ENCODE peak calls at places on chromosomes 3 and 15, in five cellular contexts. One of them, this sample, is unnamed.

GRCh38 chr3:110568246-110568645 is 503.4 kb upstream of the NECTIN3 start:
- DNase-seq in AG08396: peak; percentile 39
- DNase-seq in NCI-H1105 treated with DMSO at 0.1 percent for 48 hours: no peak
- DNase-seq in neural crest cell: no peak
- DNase-seq in posterior cingulate gyrus: no peak
- DNase-seq in this sample: peak; percentile 81

GRCh38 chr3:186930143-186930638 is at the start of gene ST6GAL1:
- DNase-seq in AG08396: peak; percentile 55
- DNase-seq in NCI-H1105 treated with DMSO at 0.1 percent for 48 hours: no peak
- DNase-seq in neural crest cell: peak; percentile 57
- DNase-seq in posterior cingulate gyrus: peak; percentile 93
- DNase-seq in this sample: peak; percentile 84

GRCh38 chr3:195809796-195810454 is 1.8 kb downstream of the MUC4 start:
- DNase-seq in AG08396: no peak
- DNase-seq in NCI-H1105 treated with DMSO at 0.1 percent for 48 hours: no peak
- DNase-seq in neural crest cell: no peak
- DNase-seq in posterior cingulate gyrus: peak; percentile 67
- DNase-seq in this sample: no peak

GRCh38 chr3:189883113-189883753 is 237.5 kb downstream of the P3H2 start:
- DNase-seq in AG08396: no peak
- DNase-seq in NCI-H1105 treated with DMSO at 0.1 percent for 48 hours: no peak
- DNase-seq in neural crest cell: no peak
- DNase-seq in posterior cingulate gyrus: no peak
- DNase-seq in this sample: no peak

GRCh38 chr15:98855067-98855814 is 152.4 kb downstream of the PGPEP1L start:
- DNase-seq in AG08396: no peak
- DNase-seq in NCI-H1105 treated with DMSO at 0.1 percent for 48 hours: no peak
- DNase-seq in neural crest cell: no peak
- DNase-seq in posterior cingulate gyrus: no peak
- DNase-seq in this sample: no peak

GRCh38 chr15:50134524-50135024 is 15.5 kb upstream of the ATP8B4 start:
- DNase-seq in AG08396: peak; percentile 56
- DNase-seq in NCI-H1105 treated with DMSO at 0.1 percent for 48 hours: no peak
- DNase-seq in neural crest cell: no peak
- DNase-seq in posterior cingulate gyrus: no peak
- DNase-seq in this sample: peak; percentile 79

GRCh38 chr15:95394186-95395067 is 936.1 kb upstream of the NR2F2 start:
- DNase-seq in AG08396: no peak
- DNase-seq in NCI-H1105 treated with DMSO at 0.1 percent for 48 hours: no peak
- DNase-seq in neural crest cell: no peak
- DNase-seq in posterior cingulate gyrus: no peak
- DNase-seq in this sample: peak; percentile 54

GRCh38 chr15:56232058-56232457 is 11.6 kb downstream of the RFX7 start:
- DNase-seq in AG08396: no peak
- DNase-seq in NCI-H1105 treated with DMSO at 0.1 percent for 48 hours: no peak
- DNase-seq in neural crest cell: no peak
- DNase-seq in posterior cingulate gyrus: peak; percentile 68
- DNase-seq in this sample: no peak

GRCh38 chr3:119145500-119146167 is at the start of gene TEX55:
- DNase-seq in AG08396: peak; percentile 71
- DNase-seq in NCI-H1105 treated with DMSO at 0.1 percent for 48 hours: peak; percentile 74
- DNase-seq in neural crest cell: no peak
- DNase-seq in posterior cingulate gyrus: no peak
- DNase-seq in this sample: peak; percentile 27

GRCh38 chr3:63387568-63387967 is 109.5 kb downstream of the SYNPR start:
- DNase-seq in AG08396: no peak
- DNase-seq in NCI-H1105 treated with DMSO at 0.1 percent for 48 hours: no peak
- DNase-seq in neural crest cell: no peak
- DNase-seq in posterior cingulate gyrus: no peak
- DNase-seq in this sample: no peak

GRCh38 chr15:78072080-78072892 is 5.2 kb downstream of the TBC1D2B start:
- DNase-seq in AG08396: no peak
- DNase-seq in NCI-H1105 treated with DMSO at 0.1 percent for 48 hours: no peak
- DNase-seq in neural crest cell: no peak
- DNase-seq in posterior cingulate gyrus: no peak
- DNase-seq in this sample: peak; percentile 84

GRCh38 chr15:51267047-51267713 is 71.2 kb downstream of the CYP19A1 start:
- DNase-seq in AG08396: peak; percentile 43
- DNase-seq in NCI-H1105 treated with DMSO at 0.1 percent for 48 hours: no peak
- DNase-seq in neural crest cell: peak; percentile 15
- DNase-seq in posterior cingulate gyrus: peak; percentile 83
- DNase-seq in this sample: no peak

GRCh38 chr15:92903956-92904831 is 4.1 kb downstream of the CHD2 start:
- DNase-seq in AG08396: peak; percentile 92
- DNase-seq in NCI-H1105 treated with DMSO at 0.1 percent for 48 hours: peak; percentile 99
- DNase-seq in neural crest cell: peak; percentile 99
- DNase-seq in posterior cingulate gyrus: peak; percentile 100
- DNase-seq in this sample: peak; percentile 96

GRCh38 chr3:13420817-13421755 is 964 bp upstream of the NUP210 start:
- DNase-seq in AG08396: no peak
- DNase-seq in NCI-H1105 treated with DMSO at 0.1 percent for 48 hours: no peak
- DNase-seq in neural crest cell: no peak
- DNase-seq in posterior cingulate gyrus: peak; percentile 70
- DNase-seq in this sample: no peak

GRCh38 chr3:38582316-38582715 is 67.2 kb downstream of the SCN5A start:
- DNase-seq in AG08396: no peak
- DNase-seq in NCI-H1105 treated with DMSO at 0.1 percent for 48 hours: no peak
- DNase-seq in neural crest cell: no peak
- DNase-seq in posterior cingulate gyrus: no peak
- DNase-seq in this sample: no peak

GRCh38 chr3:183489455-183490210 is 61.2 kb upstream of the MCF2L2 start:
- DNase-seq in AG08396: no peak
- DNase-seq in NCI-H1105 treated with DMSO at 0.1 percent for 48 hours: no peak
- DNase-seq in neural crest cell: no peak
- DNase-seq in posterior cingulate gyrus: no peak
- DNase-seq in this sample: no peak

GRCh38 chr15:88799341-88799740 is 3.9 kb upstream of the ACAN start:
- DNase-seq in AG08396: no peak
- DNase-seq in NCI-H1105 treated with DMSO at 0.1 percent for 48 hours: no peak
- DNase-seq in neural crest cell: no peak
- DNase-seq in posterior cingulate gyrus: no peak
- DNase-seq in this sample: no peak

GRCh38 chr15:43800286-43801136 is at the start of gene HYPK:
- DNase-seq in AG08396: peak; percentile 83
- DNase-seq in NCI-H1105 treated with DMSO at 0.1 percent for 48 hours: peak; percentile 56
- DNase-seq in neural crest cell: peak; percentile 73
- DNase-seq in posterior cingulate gyrus: peak; percentile 99
- DNase-seq in this sample: peak; percentile 81

GRCh38 chr3:69052567-69052898 is 400 bp upstream of the TMF1 start:
- DNase-seq in AG08396: no peak
- DNase-seq in NCI-H1105 treated with DMSO at 0.1 percent for 48 hours: no peak
- DNase-seq in neural crest cell: no peak
- DNase-seq in posterior cingulate gyrus: no peak
- DNase-seq in this sample: no peak

GRCh38 chr15:37014137-37014536 is 86.2 kb downstream of the MEIS2 start:
- DNase-seq in AG08396: no peak
- DNase-seq in NCI-H1105 treated with DMSO at 0.1 percent for 48 hours: no peak
- DNase-seq in neural crest cell: no peak
- DNase-seq in posterior cingulate gyrus: no peak
- DNase-seq in this sample: no peak

GRCh38 chr3:31704651-31705179 is 172.0 kb downstream of the STT3B start:
- DNase-seq in AG08396: peak; percentile 43
- DNase-seq in NCI-H1105 treated with DMSO at 0.1 percent for 48 hours: no peak
- DNase-seq in neural crest cell: no peak
- DNase-seq in posterior cingulate gyrus: no peak
- DNase-seq in this sample: no peak

GRCh38 chr15:24971772-24972171 is 17.0 kb downstream of the SNRPN start:
- DNase-seq in AG08396: no peak
- DNase-seq in NCI-H1105 treated with DMSO at 0.1 percent for 48 hours: no peak
- DNase-seq in neural crest cell: no peak
- DNase-seq in posterior cingulate gyrus: no peak
- DNase-seq in this sample: no peak

GRCh38 chr15:68694111-68694510 is 115.3 kb downstream of the CORO2B start:
- DNase-seq in AG08396: no peak
- DNase-seq in NCI-H1105 treated with DMSO at 0.1 percent for 48 hours: no peak
- DNase-seq in neural crest cell: no peak
- DNase-seq in posterior cingulate gyrus: no peak
- DNase-seq in this sample: no peak

GRCh38 chr3:149395107-149396089 is 17.9 kb upstream of the TM4SF1 start:
- DNase-seq in AG08396: no peak
- DNase-seq in NCI-H1105 treated with DMSO at 0.1 percent for 48 hours: peak; percentile 55
- DNase-seq in neural crest cell: no peak
- DNase-seq in posterior cingulate gyrus: no peak
- DNase-seq in this sample: no peak

This sample was measured in foreskin melanocyte.